ENCODE peak calls at places on chromosomes 1 and 21, in seven cellular contexts. U is LHCN-M2; N is stimulated activated CD4-positive, alpha-beta T cell treated with anti-CD3 and anti-CD28 coated beads, Interleukin-12 subunit alpha, Interleukin-12 subunit beta, amount 100 ng/mL, for 4 hours; B is colonic mucosa; V is T47D; O is stimulated activated CD8-positive, alpha-beta memory T cell treated with anti-CD3 and anti-CD28 coated beads, Interleukin-4, amount 100 ng/mL, for 1 hour; W is HTR-8/SVneo. X is an unnamed sample.
A peak's percentile ranks its signal among the peaks of the same experiment; 100 is the strongest.

GRCh38 chr1:26218906-26219494 is 15.0 kb upstream of the CEP85 start:
- DNase-seq in N (no peak), U (no peak), V (no peak), O (no peak), B (no peak), W (no peak), X (no peak)

GRCh38 chr1:103525114-103525606 is 339 bp upstream of the RNPC3 start:
- DNase-seq in U (peak; percentile 66), O (no peak), N (peak; percentile 2), B (no peak), V (peak; percentile 36), W (peak; percentile 10), X (no peak)

GRCh38 chr1:19049128-19049768 is 92.8 kb upstream of the IFFO2 start:
- DNase-seq in N (no peak), V (no peak), W (no peak), O (no peak), U (no peak), B (no peak), X (no peak)

GRCh38 chr1:150925080-150925479 is 1.1 kb upstream of the SETDB1 start:
- DNase-seq in O (no peak), V (peak; percentile 23), U (no peak), W (no peak), N (no peak), B (peak; percentile 30), X (no peak)

GRCh38 chr1:155974208-155975165 is 3.9 kb downstream of the ARHGEF2 start:
- DNase-seq in N (no peak), W (no peak), O (no peak), B (no peak), U (peak; percentile 63), V (no peak), X (no peak)

GRCh38 chr1:63758805-63759204 is 15.0 kb upstream of the ROR1 start:
- DNase-seq in W (no peak), V (no peak), O (no peak), U (no peak), B (peak; percentile 72), N (no peak), X (no peak)

GRCh38 chr1:198771562-198772153 is 132.8 kb downstream of the PTPRC start:
- DNase-seq in V (peak; percentile 69), O (no peak), N (no peak), B (no peak), U (peak; percentile 67), W (peak; percentile 26), X (no peak)

GRCh38 chr1:183806086-183806485 is 1.2 kb downstream of the RGL1 start:
- DNase-seq in B (no peak), V (no peak), O (no peak), U (peak; percentile 40), N (no peak), W (no peak), X (no peak)

GRCh38 chr1:25765152-25765909 is 34.7 kb upstream of the SELENON start:
- DNase-seq in W (no peak), N (no peak), O (no peak), U (no peak), V (no peak), B (no peak), X (no peak)

GRCh38 chr1:91948097-91948496 is 1.1 kb upstream of the BRDT start:
- DNase-seq in O (no peak), N (no peak), B (no peak), W (no peak), V (no peak), U (no peak), X (no peak)

GRCh38 chr1:196002906-196003305 is 605.3 kb downstream of the KCNT2 start:
- DNase-seq in W (no peak), N (no peak), U (no peak), V (no peak), B (no peak), O (no peak), X (no peak)

GRCh38 chr1:6385673-6386191 is 7.8 kb downstream of the ACOT7 start:
- DNase-seq in O (no peak), W (peak; percentile 59), V (peak; percentile 78), N (no peak), B (peak; percentile 39), U (peak; percentile 75), X (no peak)

GRCh38 chr1:180981596-180982387 is 40.9 kb downstream of the STX6 start:
- DNase-seq in B (no peak), V (no peak), O (peak; percentile 19), N (no peak), U (no peak), W (no peak), X (no peak)

GRCh38 chr21:34881421-34881820 is 167.7 kb downstream of the RUNX1 start:
- DNase-seq in B (peak; percentile 16), W (peak; percentile 26), O (no peak), N (no peak), V (no peak), U (peak; percentile 65), X (no peak)

GRCh38 chr1:44405041-44405803 is at the start of gene RNF220:
- DNase-seq in N (peak; percentile 47), V (no peak), U (peak; percentile 79), W (peak; percentile 26), O (no peak), B (peak; percentile 42), X (peak; percentile 14)

GRCh38 chr1:62689524-62689923 is 1.3 kb upstream of the DOCK7 start:
- DNase-seq in N (no peak), B (no peak), W (no peak), U (peak; percentile 78), V (no peak), O (no peak), X (no peak)

GRCh38 chr1:232267092-232267836 is 362.7 kb downstream of the SIPA1L2 start:
- DNase-seq in V (no peak), U (no peak), O (no peak), N (no peak), W (no peak), B (no peak), X (no peak)

GRCh38 chr1:14095001-14095400 is 395.0 kb downstream of the PRDM2 start:
- DNase-seq in U (peak; percentile 3), W (peak; percentile 11), V (peak; percentile 20), N (no peak), O (no peak), B (no peak), X (no peak)

GRCh38 chr1:171055966-171056643 is 34.6 kb upstream of the FMO3 start:
- DNase-seq in N (no peak), W (no peak), V (no peak), B (no peak), U (no peak), O (no peak), X (no peak)

GRCh38 chr21:44496196-44496899 is 41.0 kb downstream of the LRRC3 start:
- DNase-seq in O (no peak), W (no peak), V (no peak), N (no peak), U (no peak), B (no peak), X (no peak)

GRCh38 chr1:248404024-248404423 is 1.2 kb downstream of the OR2T1 start:
- DNase-seq in W (peak; percentile 12), B (no peak), N (no peak), V (peak; percentile 35), U (no peak), O (no peak), X (peak; percentile 34)

GRCh38 chr21:39373634-39374033 is 24.7 kb upstream of the HMGN1 start:
- DNase-seq in U (peak; percentile 53), N (no peak), V (peak; percentile 78), B (no peak), O (no peak), W (no peak), X (no peak)

GRCh38 chr1:110857964-110858948 is 14.7 kb upstream of the CD53 start:
- DNase-seq in U (no peak), O (no peak), N (no peak), W (no peak), V (no peak), B (no peak), X (no peak)

GRCh38 chr1:215081566-215082531 is 688 bp upstream of the KCNK2 start:
- DNase-seq in V (no peak), N (no peak), W (no peak), B (no peak), U (no peak), O (no peak), X (no peak)

GRCh38 chr1:9352364-9353140 is 59.9 kb downstream of the SPSB1 start:
- DNase-seq in O (no peak), N (no peak), B (no peak), V (no peak), W (no peak), U (no peak), X (no peak)

GRCh38 chr1:63775418-63776127 is 1.8 kb downstream of the ROR1 start:
- DNase-seq in W (no peak), O (no peak), V (no peak), U (no peak), N (no peak), B (no peak), X (no peak)

GRCh38 chr1:207810173-207810572 is 58.3 kb downstream of the CD46 start:
- DNase-seq in B (no peak), U (peak; percentile 65), V (no peak), O (no peak), W (no peak), N (no peak), X (no peak)

GRCh38 chr1:201172999-201173610 is 17.5 kb upstream of the IGFN1 start:
- DNase-seq in U (peak; percentile 90), W (no peak), V (no peak), B (no peak), O (no peak), N (no peak), X (no peak)

GRCh38 chr1:157141212-157141855 is 3.1 kb upstream of the ETV3 start:
- DNase-seq in V (no peak), N (no peak), U (no peak), O (no peak), B (no peak), W (no peak), X (no peak)

GRCh38 chr1:175317795-175318194 is 125.2 kb upstream of the KIAA0040 start:
- DNase-seq in B (no peak), U (no peak), V (peak; percentile 82), W (no peak), O (no peak), N (no peak), X (peak; percentile 71)

GRCh38 chr1:69103213-69103612 is 464.5 kb upstream of the LRRC7 start:
- DNase-seq in U (no peak), O (no peak), B (no peak), N (no peak), V (no peak), W (no peak), X (no peak)

GRCh38 chr1:21956720-21957552 is 19.8 kb upstream of the HSPG2 start:
- DNase-seq in B (peak; percentile 78), O (no peak), V (peak; percentile 85), N (peak; percentile 20), W (peak; percentile 57), U (peak; percentile 35), X (peak; percentile 40)

GRCh38 chr1:173267453-173267945 is 60.4 kb upstream of the TNFSF4 start:
- DNase-seq in B (no peak), O (no peak), N (no peak), V (no peak), U (peak; percentile 75), W (no peak), X (no peak)

GRCh38 chr1:226763741-226764264 is 24.7 kb upstream of the ITPKB start:
- DNase-seq in W (peak; percentile 95), N (peak; percentile 17), O (no peak), B (no peak), U (peak; percentile 29), V (peak; percentile 22), X (no peak)

GRCh38 chr1:214445846-214446614 is 105.4 kb downstream of the PTPN14 start:
- DNase-seq in B (no peak), N (no peak), V (no peak), W (peak; percentile 74), U (peak; percentile 99), O (no peak), X (no peak)